ENCODE peak calls at places on chromosomes 7 and 10, in nine cellular contexts. One of them, this sample, is unnamed.

GRCh38 chr10:31381171-31381570 is 62.2 kb downstream of the ZEB1 start:
- DNase-seq in aorta: no peak
- DNase-seq in non-pigmented ciliary epithelial cell: no peak
- DNase-seq in activated effector memory CD4-positive, alpha-beta T cell treated with Interleukin-2 at 50 U/mL for 16 hours: no peak
- DNase-seq in hypothalamus: no peak
- DNase-seq in activated T-helper 1 cell treated with anti-CD3 and anti-CD28 coated beads, Interleukin-2, amount 50 U/mL, for 16 hours: no peak
- DNase-seq in nucleus accumbens: no peak
- DNase-seq in EL: no peak
- DNase-seq in glutamatergic neuron: no peak
- DNase-seq in this sample: no peak

GRCh38 chr10:97708976-97709745 is 4.4 kb upstream of the MARVELD1 start:
- DNase-seq in aorta: peak; percentile 89
- DNase-seq in non-pigmented ciliary epithelial cell: no peak
- DNase-seq in activated effector memory CD4-positive, alpha-beta T cell treated with Interleukin-2 at 50 U/mL for 16 hours: no peak
- DNase-seq in hypothalamus: peak; percentile 11
- DNase-seq in activated T-helper 1 cell treated with anti-CD3 and anti-CD28 coated beads, Interleukin-2, amount 50 U/mL, for 16 hours: no peak
- DNase-seq in nucleus accumbens: no peak
- DNase-seq in EL: peak; percentile 84
- DNase-seq in glutamatergic neuron: peak; percentile 55
- DNase-seq in this sample: peak; percentile 64

GRCh38 chr10:86234102-86234501 is 132.5 kb downstream of the GRID1 start:
- DNase-seq in aorta: peak; percentile 29
- DNase-seq in non-pigmented ciliary epithelial cell: no peak
- DNase-seq in activated effector memory CD4-positive, alpha-beta T cell treated with Interleukin-2 at 50 U/mL for 16 hours: no peak
- DNase-seq in hypothalamus: no peak
- DNase-seq in activated T-helper 1 cell treated with anti-CD3 and anti-CD28 coated beads, Interleukin-2, amount 50 U/mL, for 16 hours: no peak
- DNase-seq in nucleus accumbens: no peak
- DNase-seq in EL: no peak
- DNase-seq in glutamatergic neuron: no peak
- DNase-seq in this sample: no peak

GRCh38 chr7:90579181-90579688 is 16.9 kb upstream of the CDK14 start:
- DNase-seq in aorta: no peak
- DNase-seq in non-pigmented ciliary epithelial cell: peak; percentile 78
- DNase-seq in activated effector memory CD4-positive, alpha-beta T cell treated with Interleukin-2 at 50 U/mL for 16 hours: no peak
- DNase-seq in hypothalamus: no peak
- DNase-seq in activated T-helper 1 cell treated with anti-CD3 and anti-CD28 coated beads, Interleukin-2, amount 50 U/mL, for 16 hours: no peak
- DNase-seq in nucleus accumbens: no peak
- DNase-seq in EL: peak; percentile 63
- DNase-seq in glutamatergic neuron: no peak
- DNase-seq in this sample: no peak

GRCh38 chr10:6918305-6918704 is 338.2 kb upstream of the PRKCQ start:
- DNase-seq in aorta: peak; percentile 61
- DNase-seq in non-pigmented ciliary epithelial cell: no peak
- DNase-seq in activated effector memory CD4-positive, alpha-beta T cell treated with Interleukin-2 at 50 U/mL for 16 hours: peak; percentile 24
- DNase-seq in hypothalamus: no peak
- DNase-seq in activated T-helper 1 cell treated with anti-CD3 and anti-CD28 coated beads, Interleukin-2, amount 50 U/mL, for 16 hours: peak; percentile 19
- DNase-seq in nucleus accumbens: no peak
- DNase-seq in EL: peak; percentile 2
- DNase-seq in glutamatergic neuron: peak; percentile 62
- DNase-seq in this sample: peak; percentile 22

GRCh38 chr7:8178353-8178752 is 83.6 kb downstream of the ICA1 start:
- DNase-seq in aorta: no peak
- DNase-seq in non-pigmented ciliary epithelial cell: no peak
- DNase-seq in activated effector memory CD4-positive, alpha-beta T cell treated with Interleukin-2 at 50 U/mL for 16 hours: no peak
- DNase-seq in hypothalamus: no peak
- DNase-seq in activated T-helper 1 cell treated with anti-CD3 and anti-CD28 coated beads, Interleukin-2, amount 50 U/mL, for 16 hours: no peak
- DNase-seq in nucleus accumbens: no peak
- DNase-seq in EL: no peak
- DNase-seq in glutamatergic neuron: no peak
- DNase-seq in this sample: no peak

GRCh38 chr10:86943316-86944030 is 13.9 kb downstream of the MMRN2 start:
- DNase-seq in aorta: no peak
- DNase-seq in non-pigmented ciliary epithelial cell: no peak
- DNase-seq in activated effector memory CD4-positive, alpha-beta T cell treated with Interleukin-2 at 50 U/mL for 16 hours: no peak
- DNase-seq in hypothalamus: no peak
- DNase-seq in activated T-helper 1 cell treated with anti-CD3 and anti-CD28 coated beads, Interleukin-2, amount 50 U/mL, for 16 hours: no peak
- DNase-seq in nucleus accumbens: no peak
- DNase-seq in EL: no peak
- DNase-seq in glutamatergic neuron: no peak
- DNase-seq in this sample: no peak

GRCh38 chr7:16939161-16939560 is 57.4 kb upstream of the AGR3 start:
- DNase-seq in aorta: no peak
- DNase-seq in non-pigmented ciliary epithelial cell: no peak
- DNase-seq in activated effector memory CD4-positive, alpha-beta T cell treated with Interleukin-2 at 50 U/mL for 16 hours: no peak
- DNase-seq in hypothalamus: no peak
- DNase-seq in activated T-helper 1 cell treated with anti-CD3 and anti-CD28 coated beads, Interleukin-2, amount 50 U/mL, for 16 hours: no peak
- DNase-seq in nucleus accumbens: no peak
- DNase-seq in EL: no peak
- DNase-seq in glutamatergic neuron: no peak
- DNase-seq in this sample: no peak

GRCh38 chr7:81691199-81691821 is 78.5 kb downstream of the HGF start:
- DNase-seq in aorta: no peak
- DNase-seq in non-pigmented ciliary epithelial cell: no peak
- DNase-seq in activated effector memory CD4-positive, alpha-beta T cell treated with Interleukin-2 at 50 U/mL for 16 hours: no peak
- DNase-seq in hypothalamus: no peak
- DNase-seq in activated T-helper 1 cell treated with anti-CD3 and anti-CD28 coated beads, Interleukin-2, amount 50 U/mL, for 16 hours: no peak
- DNase-seq in nucleus accumbens: no peak
- DNase-seq in EL: no peak
- DNase-seq in glutamatergic neuron: no peak
- DNase-seq in this sample: no peak

GRCh38 chr7:55536619-55537457 is 35.5 kb downstream of the VOPP1 start:
- DNase-seq in aorta: peak; percentile 68
- DNase-seq in non-pigmented ciliary epithelial cell: no peak
- DNase-seq in activated effector memory CD4-positive, alpha-beta T cell treated with Interleukin-2 at 50 U/mL for 16 hours: no peak
- DNase-seq in hypothalamus: no peak
- DNase-seq in activated T-helper 1 cell treated with anti-CD3 and anti-CD28 coated beads, Interleukin-2, amount 50 U/mL, for 16 hours: no peak
- DNase-seq in nucleus accumbens: no peak
- DNase-seq in EL: no peak
- DNase-seq in glutamatergic neuron: no peak
- DNase-seq in this sample: no peak

GRCh38 chr7:85176197-85176596 is 10.7 kb downstream of the SEMA3D start:
- DNase-seq in aorta: no peak
- DNase-seq in non-pigmented ciliary epithelial cell: no peak
- DNase-seq in activated effector memory CD4-positive, alpha-beta T cell treated with Interleukin-2 at 50 U/mL for 16 hours: no peak
- DNase-seq in hypothalamus: no peak
- DNase-seq in activated T-helper 1 cell treated with anti-CD3 and anti-CD28 coated beads, Interleukin-2, amount 50 U/mL, for 16 hours: no peak
- DNase-seq in nucleus accumbens: no peak
- DNase-seq in EL: peak; percentile 51
- DNase-seq in glutamatergic neuron: no peak
- DNase-seq in this sample: no peak

GRCh38 chr10:6200588-6201510 is 1.9 kb upstream of the PFKFB3 start:
- DNase-seq in aorta: peak; percentile 79
- DNase-seq in non-pigmented ciliary epithelial cell: no peak
- DNase-seq in activated effector memory CD4-positive, alpha-beta T cell treated with Interleukin-2 at 50 U/mL for 16 hours: peak; percentile 22
- DNase-seq in hypothalamus: no peak
- DNase-seq in activated T-helper 1 cell treated with anti-CD3 and anti-CD28 coated beads, Interleukin-2, amount 50 U/mL, for 16 hours: no peak
- DNase-seq in nucleus accumbens: no peak
- DNase-seq in EL: peak; percentile 60
- DNase-seq in glutamatergic neuron: peak; percentile 62
- DNase-seq in this sample: peak; percentile 39

GRCh38 chr7:89311886-89312285 is 516.3 kb upstream of the TEX47 start:
- DNase-seq in aorta: no peak
- DNase-seq in non-pigmented ciliary epithelial cell: no peak
- DNase-seq in activated effector memory CD4-positive, alpha-beta T cell treated with Interleukin-2 at 50 U/mL for 16 hours: no peak
- DNase-seq in hypothalamus: no peak
- DNase-seq in activated T-helper 1 cell treated with anti-CD3 and anti-CD28 coated beads, Interleukin-2, amount 50 U/mL, for 16 hours: no peak
- DNase-seq in nucleus accumbens: no peak
- DNase-seq in EL: no peak
- DNase-seq in glutamatergic neuron: no peak
- DNase-seq in this sample: no peak